ENCODE peak calls at places on chromosomes 13 and 19, in nine cellular contexts. P, X, B, C, N, J, K, I and F are unnamed samples.

GRCh38 chr19:45403781-45404556 is 900 bp downstream of the PPP1R13L start:
- DNase-seq in P (peak; percentile 53), X (peak; percentile 39), B (no peak), C (peak; percentile 85), N (peak; percentile 49), J (peak; percentile 71), K (no peak), I (no peak), F (no peak)

GRCh38 chr19:13817615-13818371 is 22.6 kb downstream of the ZSWIM4 start:
- DNase-seq in P (no peak), X (no peak), B (no peak), C (no peak), N (no peak), J (peak; percentile 75), K (peak; percentile 80), I (no peak), F (no peak)

GRCh38 chr19:11475861-11476260 is 5.0 kb downstream of the ELAVL3 start:
- DNase-seq in P (no peak), X (no peak), B (no peak), C (no peak), N (no peak), J (no peak), K (no peak), I (no peak), F (no peak)

GRCh38 chr13:30720470-30720869 is 14.9 kb upstream of the ALOX5AP start:
- DNase-seq in P (peak; percentile 84), X (no peak), B (no peak), C (peak; percentile 60), N (no peak), J (no peak), K (no peak), I (no peak), F (no peak)

GRCh38 chr19:44401787-44402115 is 343 bp upstream of the ZNF285 start:
- DNase-seq in P (no peak), X (no peak), B (no peak), C (no peak), N (no peak), J (no peak), K (no peak), I (no peak), F (no peak)

GRCh38 chr19:35714601-35715354 is 3.0 kb upstream of the KMT2B start:
- DNase-seq in P (peak; percentile 23), X (no peak), B (no peak), C (no peak), N (no peak), J (no peak), K (peak; percentile 76), I (no peak), F (no peak)

GRCh38 chr19:51325161-51325979 is 13.9 kb downstream of the IGLON5 start:
- DNase-seq in P (peak; percentile 25), X (no peak), B (no peak), C (no peak), N (no peak), J (no peak), K (no peak), I (no peak), F (no peak)

GRCh38 chr19:34676697-34677385 is at the start of gene SCGB2B2:
- DNase-seq in P (peak; percentile 78), X (no peak), B (peak; percentile 24), C (peak; percentile 54), N (peak; percentile 83), J (no peak), K (peak; percentile 91), I (no peak), F (no peak)

GRCh38 chr13:33884506-33885221 is 66.7 kb downstream of the RFC3 start:
- DNase-seq in P (no peak), X (no peak), B (no peak), C (no peak), N (no peak), J (no peak), K (no peak), I (no peak), F (no peak)

GRCh38 chr19:32351807-32352630 is 6.6 kb downstream of the ZNF507 start:
- DNase-seq in P (peak; percentile 62), X (no peak), B (no peak), C (no peak), N (no peak), J (no peak), K (no peak), I (peak; percentile 69), F (no peak)

GRCh38 chr13:65756071-65756671 is 1474.0 kb downstream of the PCDH9 start:
- DNase-seq in P (no peak), X (no peak), B (no peak), C (no peak), N (no peak), J (no peak), K (no peak), I (no peak), F (no peak)

GRCh38 chr19:38842439-38843174 is 7.2 kb downstream of the HNRNPL start:
- DNase-seq in P (no peak), X (no peak), B (no peak), C (no peak), N (no peak), J (no peak), K (no peak), I (no peak), F (no peak)

GRCh38 chr19:39162441-39163043 is 34.2 kb upstream of the NCCRP1 start:
- DNase-seq in P (no peak), X (no peak), B (no peak), C (no peak), N (no peak), J (no peak), K (no peak), I (no peak), F (no peak)

GRCh38 chr13:38582133-38582532 is 104.7 kb upstream of the FREM2 start:
- DNase-seq in P (peak; percentile 51), X (peak; percentile 57), B (no peak), C (peak; percentile 9), N (no peak), J (peak; percentile 12), K (no peak), I (peak; percentile 33), F (no peak)

GRCh38 chr19:801861-802496 is 4.7 kb downstream of the PTBP1 start:
- DNase-seq in P (no peak), X (peak; percentile 69), B (no peak), C (no peak), N (no peak), J (no peak), K (no peak), I (peak; percentile 67), F (no peak)

DNA sequence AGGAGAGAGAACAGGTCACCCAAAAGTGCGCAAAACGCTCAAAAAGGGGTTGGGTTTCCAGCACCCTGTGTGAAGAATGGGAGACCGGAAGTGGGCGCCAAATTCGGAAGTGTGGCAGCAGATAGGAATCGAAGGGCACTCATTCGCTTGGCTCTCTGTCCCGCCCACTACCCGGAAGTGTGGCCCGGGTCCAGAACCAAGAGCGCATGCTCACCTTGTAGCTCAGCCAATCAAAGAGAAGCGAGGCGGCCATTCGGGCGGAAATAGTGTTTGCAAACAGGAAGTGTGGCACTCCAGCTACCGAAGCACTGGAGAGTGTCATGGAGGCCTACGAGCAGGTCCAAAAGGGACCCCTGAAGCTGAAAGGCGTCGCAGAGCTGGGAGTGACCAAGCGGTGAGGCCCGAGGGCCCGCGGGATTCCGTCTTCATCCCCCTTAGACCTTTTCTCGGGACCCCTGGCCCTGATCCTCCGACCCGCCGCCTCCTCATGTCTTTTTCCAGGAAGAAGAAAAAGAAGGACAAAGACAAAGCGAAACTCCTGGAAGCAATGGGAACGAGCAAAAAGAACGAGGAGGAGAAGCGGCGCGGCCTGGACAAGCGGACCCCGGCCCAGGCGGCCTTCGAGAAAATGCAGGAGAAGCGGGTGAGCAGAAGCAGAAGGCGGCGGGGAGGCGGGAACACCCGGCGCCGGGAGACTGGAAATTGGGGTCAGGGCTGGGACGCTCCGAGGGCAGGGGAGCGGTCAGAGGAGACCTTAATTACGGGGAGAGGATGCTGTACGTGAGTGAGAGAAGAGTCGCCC is at the start of gene FAM32A:
- DNase-seq in P (peak; percentile 99), X (peak; percentile 99), B (peak; percentile 95), C (peak; percentile 98), N (peak; percentile 95), J (peak; percentile 95), K (peak; percentile 100), I (peak; percentile 99), F (peak; percentile 98)
- TF ChIP-seq CTCF in P (peak; percentile 43), X (no peak), B (peak; percentile 10), C (no peak), N (peak; percentile 48), J (peak; percentile 47), K (no peak), I (no peak), F (peak; percentile 70)

GRCh38 chr13:93320942-93321341 is 94.3 kb downstream of the GPC6 start:
- DNase-seq in P (no peak), X (peak; percentile 49), B (peak; percentile 28), C (no peak), N (no peak), J (no peak), K (no peak), I (peak; percentile 74), F (no peak)

GRCh38 chr13:93316848-93317247 is 90.2 kb downstream of the GPC6 start:
- DNase-seq in P (no peak), X (no peak), B (no peak), C (no peak), N (no peak), J (no peak), K (no peak), I (no peak), F (no peak)

DNA sequence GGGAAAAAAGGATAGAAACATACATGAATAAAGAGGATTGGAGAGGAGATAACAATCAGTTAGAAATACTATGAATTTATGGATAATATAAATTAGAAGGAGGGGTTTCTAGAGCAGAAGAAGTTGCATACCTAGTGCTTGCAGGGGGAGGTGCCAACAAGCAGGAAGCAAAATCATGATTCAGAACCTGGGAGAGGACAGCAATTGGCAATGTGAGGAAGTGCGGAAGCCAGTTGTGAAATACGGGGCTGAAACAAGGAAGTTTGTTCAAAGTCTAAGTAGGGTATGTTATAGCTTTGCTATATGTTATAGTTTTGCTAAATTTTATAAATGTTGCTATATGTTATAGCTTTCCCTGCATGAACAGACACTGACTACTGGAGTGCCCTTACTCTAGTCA is 91.9 kb downstream of the GPC6 start:
- DNase-seq in P (peak; percentile 65), X (peak; percentile 67), B (no peak), C (no peak), N (no peak), J (no peak), K (no peak), I (peak; percentile 24), F (no peak)
- TF ChIP-seq CTCF in P (no peak), X (no peak), B (no peak), C (no peak), N (no peak), J (no peak), K (no peak), I (no peak), F (no peak)

DNA sequence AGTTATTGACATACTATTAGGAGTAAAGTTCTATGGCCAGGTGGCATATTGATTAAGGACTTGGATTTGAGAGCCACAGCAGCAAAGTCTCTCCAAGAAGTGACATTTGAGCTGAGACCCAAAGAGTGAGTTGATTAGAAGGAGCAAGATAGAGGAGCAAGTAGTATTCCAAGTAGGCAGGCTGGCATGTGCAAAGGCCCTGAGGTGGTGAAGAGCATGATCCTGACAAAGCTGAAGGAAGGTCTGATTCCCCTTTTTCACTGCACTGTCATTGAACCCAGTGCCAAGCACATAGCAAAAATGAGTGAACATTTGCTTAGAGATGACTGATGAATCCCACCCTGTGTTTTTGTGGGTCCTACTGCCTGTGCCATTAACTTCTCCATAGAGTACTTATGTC is 4.7 kb downstream of the ZNF543 start:
- DNase-seq in P (no peak), X (no peak), B (no peak), C (no peak), N (no peak), J (no peak), K (no peak), I (no peak), F (no peak)
- TF ChIP-seq CTCF in P (no peak), X (no peak), B (no peak), C (no peak), N (no peak), J (no peak), K (no peak), I (no peak), F (no peak)

GRCh38 chr19:15454371-15454800 is 4.6 kb upstream of the WIZ start:
- DNase-seq in P (no peak), X (no peak), B (no peak), C (no peak), N (no peak), J (no peak), K (no peak), I (no peak), F (no peak)
- TF ChIP-seq CTCF in P (peak; percentile 7), X (peak; percentile 37), B (peak; percentile 28), C (no peak), N (peak; percentile 22), J (peak; percentile 7), K (no peak), I (peak; percentile 33), F (peak; percentile 35)